ENCODE peak calls at places on chromosomes 5 and 9, in seven cellular contexts. C, J, D, P, A, K and Y are unnamed samples.

GRCh38 chr5:158514353-158514960 is 585.3 kb downstream of the EBF1 start:
- DNase-seq in C (peak), J (no peak), D (no peak), P (no peak), A (no peak), K (no peak), Y (peak)

GRCh38 chr5:159316519-159317383 is 13.5 kb downstream of the IL12B start:
- DNase-seq in C (peak), J (peak), D (peak), P (no peak), A (peak), K (no peak), Y (peak)

GRCh38 chr5:43627028-43627427 is 24.0 kb downstream of the NNT start:
- DNase-seq in C (peak), J (peak), D (peak), P (no peak), A (peak), K (no peak), Y (peak)

GRCh38 chr9:112764344-112764743 is 13.8 kb downstream of the SNX30 start:
- DNase-seq in C (peak), J (no peak), D (peak), P (no peak), A (no peak), K (no peak), Y (peak)

GRCh38 chr9:79800578-79800977 is 228.8 kb downstream of the TLE4 start:
- DNase-seq in C (no peak), J (no peak), D (no peak), P (no peak), A (no peak), K (no peak), Y (peak)

GRCh38 chr5:141604318-141604717 is 14.5 kb downstream of the DIAPH1 start:
- DNase-seq in C (peak), J (peak), D (no peak), P (no peak), A (no peak), K (no peak), Y (peak)

GRCh38 chr9:18543406-18543965 is 69.5 kb downstream of the ADAMTSL1 start:
- DNase-seq in C (peak), J (no peak), D (no peak), P (no peak), A (no peak), K (no peak), Y (peak)

GRCh38 chr9:87324613-87325194 is 173.0 kb upstream of the DAPK1 start:
- DNase-seq in C (peak), J (peak), D (no peak), P (no peak), A (peak), K (no peak), Y (peak)

GRCh38 chr5:96863949-96864649 is 12.2 kb upstream of the ERAP2 start:
- DNase-seq in C (no peak), J (no peak), D (no peak), P (no peak), A (no peak), K (no peak), Y (no peak)

GRCh38 chr9:95137587-95138145 is 179.8 kb downstream of the FANCC start:
- DNase-seq in C (no peak), J (no peak), D (no peak), P (no peak), A (no peak), K (no peak), Y (no peak)

GRCh38 chr5:134345996-134346395 is 21.0 kb downstream of the CDKL3 start:
- DNase-seq in C (no peak), J (no peak), D (no peak), P (no peak), A (no peak), K (no peak), Y (no peak)

GRCh38 chr9:127085186-127085585 is 37.2 kb downstream of the ANGPTL2 start:
- DNase-seq in C (no peak), J (no peak), D (peak), P (no peak), A (no peak), K (no peak), Y (no peak)

GRCh38 chr9:78127271-78128225 is 95.9 kb upstream of the GNAQ start:
- DNase-seq in C (no peak), J (no peak), D (no peak), P (peak), A (no peak), K (no peak), Y (no peak)

GRCh38 chr9:114083693-114084092 is 5.6 kb upstream of the AMBP start:
- DNase-seq in C (no peak), J (no peak), D (no peak), P (no peak), A (no peak), K (no peak), Y (no peak)
- H3K27ac ChIP-seq in C (no peak), J (no peak), D (peak), P (no peak), A (no peak), K (no peak), Y (no peak)

GRCh38 chr9:27528886-27529315 is 713 bp downstream of the MOB3B start:
- DNase-seq in C (peak), J (no peak), D (peak), P (peak), A (peak), K (peak), Y (peak)
- H3K27ac ChIP-seq in C (no peak), J (no peak), D (no peak), P (peak), A (peak), K (peak), Y (no peak)

GRCh38 chr5:55634866-55635265 is 77.3 kb downstream of the SLC38A9 start:
- DNase-seq in C (no peak), J (no peak), D (no peak), P (no peak), A (no peak), K (no peak), Y (peak)
- H3K27ac ChIP-seq in C (no peak), J (no peak), D (no peak), P (no peak), A (no peak), K (peak), Y (peak)

GRCh38 chr5:149408252-149409099 is 29.4 kb upstream of the IL17B start:
- DNase-seq in C (no peak), J (no peak), D (no peak), P (peak), A (no peak), K (no peak), Y (no peak)
- H3K27ac ChIP-seq in C (peak), J (no peak), D (no peak), P (no peak), A (no peak), K (peak), Y (peak)

GRCh38 chr5:142753114-142753764 is 16.9 kb upstream of the ARHGAP26 start:
- DNase-seq in C (peak), J (no peak), D (no peak), P (peak), A (no peak), K (no peak), Y (peak)
- H3K27ac ChIP-seq in C (no peak), J (peak), D (no peak), P (peak), A (no peak), K (peak), Y (no peak)

DNA sequence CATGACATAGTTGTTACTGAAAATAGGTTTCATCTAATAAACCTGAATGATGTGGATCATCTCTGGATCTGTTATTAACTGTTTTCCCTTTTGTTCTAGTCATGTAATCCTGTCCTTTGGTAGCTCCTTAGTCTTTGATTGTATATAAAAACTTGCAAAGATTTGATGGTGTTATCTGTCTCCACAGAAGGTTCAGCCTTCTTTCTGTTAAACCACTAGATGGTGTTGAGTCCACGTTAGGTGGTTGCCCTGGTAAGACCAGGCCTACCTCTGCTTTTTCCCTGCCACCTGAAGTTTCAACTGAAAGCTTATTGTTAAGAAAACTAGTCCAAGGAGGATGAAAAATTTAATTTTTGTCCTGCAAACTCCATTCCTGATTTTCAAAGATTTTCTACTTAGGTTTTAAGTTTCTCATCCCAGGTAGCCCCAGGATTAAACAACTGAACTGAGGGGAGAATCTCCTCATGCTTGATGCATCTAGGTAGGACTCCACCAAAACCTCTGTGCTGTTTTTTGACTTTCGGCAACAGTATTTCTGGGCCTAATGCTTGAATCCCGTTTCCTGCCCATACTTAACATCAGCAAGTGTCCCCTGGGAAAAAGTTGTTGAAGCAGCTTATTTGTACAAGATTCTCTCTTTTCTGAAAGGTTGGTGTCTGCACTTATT is 68.5 kb downstream of the RICTOR start:
- DNase-seq in C (no peak), J (no peak), D (peak), P (no peak), A (no peak), K (no peak), Y (peak)
- H3K27ac ChIP-seq in C (peak), J (no peak), D (no peak), P (no peak), A (no peak), K (no peak), Y (no peak)

DNA sequence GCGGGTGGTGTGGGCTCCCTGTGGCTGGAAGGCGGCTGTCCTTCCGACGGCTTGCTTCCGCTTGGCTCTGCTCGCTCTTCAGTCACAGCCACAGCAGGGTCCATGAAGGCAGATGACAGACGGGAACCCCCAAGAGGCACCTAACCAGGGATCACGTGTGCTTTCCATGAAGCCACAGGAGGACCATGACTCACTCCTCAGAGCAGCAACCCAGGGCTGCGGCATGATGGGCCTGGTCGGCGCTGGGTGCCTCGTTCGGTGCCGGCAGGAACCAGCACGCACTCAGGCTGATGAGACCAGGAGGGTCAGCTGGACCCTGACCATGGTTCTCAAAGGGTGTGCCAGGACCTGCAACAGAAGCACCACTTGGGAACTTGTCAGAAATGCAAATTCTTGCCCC is 32.8 kb upstream of the MED10 start:
- DNase-seq in C (no peak), J (no peak), D (no peak), P (no peak), A (no peak), K (no peak), Y (no peak)
- H3K27ac ChIP-seq in C (no peak), J (no peak), D (no peak), P (peak), A (no peak), K (no peak), Y (no peak)

DNA sequence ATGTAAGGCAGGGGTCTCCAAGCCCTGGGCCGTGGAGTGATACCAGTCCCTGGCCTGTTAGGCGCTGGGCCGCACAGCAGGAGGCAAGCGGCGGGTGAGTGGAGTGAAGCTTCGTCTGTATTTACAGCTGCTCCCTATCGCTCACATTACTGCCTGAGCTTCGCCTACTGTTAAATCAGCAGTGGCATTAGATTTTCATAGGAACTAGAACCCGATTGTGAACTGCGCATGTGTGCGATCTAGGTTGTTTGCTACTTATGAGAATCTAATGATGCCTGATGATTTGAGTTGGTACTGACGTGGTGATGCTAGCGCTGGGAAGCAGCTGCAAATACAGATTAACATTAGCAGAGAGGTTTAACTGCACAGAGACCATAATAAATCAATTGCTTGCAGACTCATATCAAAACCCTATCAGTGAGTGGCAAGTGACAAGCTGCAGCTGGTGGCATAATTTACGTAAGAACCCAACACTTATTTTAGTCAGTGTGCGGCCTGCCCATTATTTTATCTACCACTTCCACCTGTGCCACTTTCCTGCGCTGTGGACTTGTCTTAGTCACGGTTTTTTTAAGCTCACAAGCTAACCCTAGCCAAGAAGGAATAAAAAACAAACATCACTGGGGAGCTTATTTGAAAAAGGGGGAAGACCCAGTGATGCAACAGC is 133.4 kb upstream of the CDH9 start:
- DNase-seq in C (no peak), J (no peak), D (no peak), P (no peak), A (no peak), K (no peak), Y (no peak)
- H3K27ac ChIP-seq in C (no peak), J (no peak), D (no peak), P (no peak), A (no peak), K (no peak), Y (no peak)

GRCh38 chr5:150609843-150610584 is 30.4 kb upstream of the SYNPO start:
- DNase-seq in C (no peak), J (no peak), D (no peak), P (peak), A (no peak), K (no peak), Y (no peak)
- H3K27ac ChIP-seq in C (peak), J (no peak), D (no peak), P (no peak), A (no peak), K (peak), Y (no peak)